ENCODE peak calls at places on chromosomes 2 and 18, in nine cellular contexts. E is astrocyte, B is NCI-H1105 treated with DMSO at 0.1 percent for 48 hours, Y is adrenal gland, U is T follicular helper cell, N is activated gamma-delta T cell treated with Interleukin-2 at 50 U/mL for 16 hours, O is small intestine, K is prostate gland, T is GM04504. P is an unnamed sample.

GRCh38 chr2:64143154-64144056 is 815 bp downstream of the PELI1 start:
- DNase-seq in T (no peak), Y (peak; percentile 29), K (peak; percentile 25), E (peak; percentile 26), O (peak; percentile 52), B (peak; percentile 53), N (no peak), U (peak; percentile 19), P (peak; percentile 28)

GRCh38 chr2:74740395-74741075 is 86.5 kb downstream of the SEMA4F start:
- DNase-seq in U (no peak), B (peak; percentile 18), Y (peak; percentile 76), N (no peak), T (peak; percentile 93), O (peak; percentile 82), E (peak; percentile 92), K (no peak), P (no peak)

GRCh38 chr2:177817300-177817699 is 255.3 kb downstream of the PDE11A start:
- DNase-seq in O (no peak), U (no peak), K (no peak), T (no peak), Y (no peak), N (no peak), B (no peak), E (no peak), P (peak; percentile 74)

GRCh38 chr2:96148410-96149217 is 3.4 kb upstream of the DUSP2 start:
- DNase-seq in E (peak; percentile 92), U (peak; percentile 97), N (peak; percentile 92), T (peak; percentile 35), O (peak; percentile 77), B (peak; percentile 92), Y (peak; percentile 65), K (peak; percentile 75), P (peak; percentile 62)

GRCh38 chr18:3620146-3621119 is 170.5 kb downstream of the TGIF1 start:
- DNase-seq in Y (no peak), K (no peak), T (no peak), U (no peak), E (no peak), N (no peak), B (no peak), O (peak; percentile 90), P (no peak)

GRCh38 chr2:39487398-39488250 is 50.5 kb upstream of the MAP4K3 start:
- DNase-seq in N (no peak), O (no peak), K (no peak), U (no peak), Y (no peak), T (no peak), B (no peak), E (peak; percentile 82), P (no peak)

GRCh38 chr2:136327162-136327852 is 209.4 kb upstream of the CXCR4 start:
- DNase-seq in B (no peak), E (peak; percentile 29), K (no peak), U (peak; percentile 81), Y (peak; percentile 44), N (peak; percentile 74), O (peak; percentile 44), T (no peak), P (no peak)

GRCh38 chr2:200453142-200453852 is 56.6 kb downstream of the KCTD18 start:
- DNase-seq in E (no peak), U (no peak), O (no peak), B (no peak), N (no peak), K (no peak), Y (no peak), T (no peak), P (no peak)

GRCh38 chr2:199777315-199777714 is 73.7 kb downstream of the FTCDNL1 start:
- DNase-seq in Y (no peak), E (no peak), T (no peak), B (no peak), K (no peak), N (no peak), U (no peak), O (no peak), P (no peak)

GRCh38 chr2:70850905-70851304 is 15.3 kb upstream of the CD207 start:
- DNase-seq in N (no peak), E (no peak), O (no peak), K (no peak), B (no peak), T (no peak), U (no peak), Y (no peak), P (no peak)

GRCh38 chr2:232211743-232212686 is 166.5 kb upstream of the ALPP start:
- DNase-seq in T (no peak), O (no peak), K (no peak), B (no peak), U (no peak), Y (no peak), E (no peak), N (no peak), P (peak; percentile 32)

GRCh38 chr2:128617029-128617590 is 298.4 kb upstream of the HS6ST1 start:
- DNase-seq in O (no peak), U (no peak), N (no peak), B (no peak), T (no peak), Y (no peak), E (no peak), K (no peak), P (no peak)

GRCh38 chr2:156436477-156437085 is 402 bp downstream of the GPD2 start:
- DNase-seq in B (no peak), Y (peak; percentile 29), U (no peak), N (no peak), E (no peak), O (peak; percentile 56), T (no peak), K (peak; percentile 19), P (peak; percentile 30)

GRCh38 chr18:3985664-3986063 is 469.4 kb downstream of the DLGAP1 start:
- DNase-seq in K (no peak), B (no peak), T (peak; percentile 10), E (peak; percentile 91), N (no peak), O (no peak), U (no peak), Y (no peak), P (no peak)

GRCh38 chr2:226313071-226313470 is 486.5 kb downstream of the IRS1 start:
- DNase-seq in E (no peak), T (no peak), B (no peak), N (no peak), K (no peak), O (no peak), U (no peak), Y (no peak), P (no peak)

GRCh38 chr2:146523218-146523617 is 1321.6 kb upstream of the ACVR2A start:
- DNase-seq in E (no peak), T (no peak), Y (no peak), K (no peak), N (no peak), B (peak; percentile 48), U (no peak), O (no peak), P (no peak)

GRCh38 chr2:217903859-217904613 is 98.8 kb downstream of the TNS1 start:
- DNase-seq in E (peak; percentile 72), Y (peak; percentile 91), N (no peak), U (no peak), B (no peak), T (no peak), O (no peak), K (peak; percentile 65), P (peak; percentile 93)

GRCh38 chr2:70143314-70144150 is 47.3 kb downstream of the C2orf42 start:
- DNase-seq in N (peak; percentile 41), E (peak; percentile 25), T (no peak), K (peak; percentile 65), U (no peak), Y (peak; percentile 78), O (peak; percentile 69), B (no peak), P (peak; percentile 69)

GRCh38 chr2:187091664-187092063 is 242.7 kb upstream of the ZSWIM2 start:
- DNase-seq in O (no peak), N (no peak), T (no peak), U (no peak), E (peak; percentile 49), Y (no peak), B (no peak), K (no peak), P (no peak)

GRCh38 chr2:237529452-237530402 is 36.6 kb upstream of the PRLH start:
- DNase-seq in Y (no peak), B (no peak), U (no peak), E (no peak), O (no peak), K (no peak), T (no peak), N (no peak), P (no peak)

GRCh38 chr2:47344890-47345583 is 57.9 kb upstream of the MSH2 start:
- DNase-seq in E (peak; percentile 80), K (peak; percentile 87), T (no peak), N (no peak), O (peak; percentile 100), Y (peak; percentile 93), B (peak; percentile 97), U (no peak), P (peak; percentile 86)

GRCh38 chr2:104784264-104784663 is 69.7 kb upstream of the POU3F3 start:
- DNase-seq in E (no peak), Y (no peak), B (no peak), K (no peak), T (no peak), N (no peak), O (no peak), U (no peak), P (no peak)

GRCh38 chr2:100967716-100968115 is 34.4 kb upstream of the RPL31 start:
- DNase-seq in U (no peak), Y (no peak), E (no peak), K (no peak), N (no peak), T (no peak), B (no peak), O (no peak), P (no peak)

GRCh38 chr2:222943820-222944219 is 83.0 kb downstream of the ACSL3 start:
- DNase-seq in U (no peak), O (no peak), T (no peak), E (peak; percentile 75), K (no peak), B (no peak), N (no peak), Y (no peak), P (no peak)

GRCh38 chr2:145284551-145284950 is 764.6 kb upstream of the ZEB2 start:
- DNase-seq in U (no peak), K (no peak), Y (no peak), N (no peak), B (no peak), O (no peak), E (no peak), T (peak; percentile 12), P (no peak)

GRCh38 chr2:9099341-9099751 is 95.9 kb upstream of the MBOAT2 start:
- DNase-seq in B (no peak), O (no peak), K (no peak), N (no peak), E (peak; percentile 74), Y (peak; percentile 46), T (no peak), U (no peak), P (peak; percentile 51)